ENCODE peak calls at places on chromosomes 5 and 9, in four cellular contexts. One of them, this sample, is unnamed.

GRCh38 chr9:134378901-134379338 is 52.7 kb downstream of the RXRA start:
- DNase-seq in K562: no peak
- DNase-seq in HepG2: no peak
- DNase-seq in GM12878: no peak
- DNase-seq in this sample: no peak

GRCh38 chr5:176998828-176999227 is 7.8 kb downstream of the UIMC1 start:
- DNase-seq in K562: no peak
- DNase-seq in HepG2: no peak
- DNase-seq in GM12878: no peak
- DNase-seq in this sample: no peak

GRCh38 chr5:180975338-180975737 is 13.3 kb upstream of the BTNL3 start:
- DNase-seq in K562: no peak
- DNase-seq in HepG2: no peak
- DNase-seq in GM12878: peak
- DNase-seq in this sample: no peak

GRCh38 chr9:112762726-112763518 is 12.4 kb downstream of the SNX30 start:
- DNase-seq in K562: no peak
- DNase-seq in HepG2: no peak
- DNase-seq in GM12878: no peak
- DNase-seq in this sample: no peak

GRCh38 chr5:111742595-111742994 is 14.4 kb downstream of the NREP start:
- DNase-seq in K562: no peak
- DNase-seq in HepG2: peak
- DNase-seq in GM12878: no peak
- DNase-seq in this sample: no peak

GRCh38 chr5:126591549-126591948 is 3.5 kb downstream of the ALDH7A1 start:
- DNase-seq in K562: no peak
- DNase-seq in HepG2: no peak
- DNase-seq in GM12878: no peak
- DNase-seq in this sample: no peak

GRCh38 chr9:127720865-127721227 is 5.0 kb downstream of the TTC16 start:
- DNase-seq in K562: no peak
- DNase-seq in HepG2: no peak
- DNase-seq in GM12878: no peak
- DNase-seq in this sample: no peak

GRCh38 chr5:72280655-72281069 is 39.4 kb downstream of the MRPS27 start:
- DNase-seq in K562: peak
- DNase-seq in HepG2: no peak
- DNase-seq in GM12878: no peak
- DNase-seq in this sample: no peak

GRCh38 chr9:121328876-121329681 is 41.0 kb downstream of the STOM start:
- DNase-seq in K562: no peak
- DNase-seq in HepG2: no peak
- DNase-seq in GM12878: no peak
- DNase-seq in this sample: no peak

GRCh38 chr5:36878421-36879088 is 2.0 kb downstream of the NIPBL start:
- DNase-seq in K562: peak
- DNase-seq in HepG2: peak
- DNase-seq in GM12878: no peak
- DNase-seq in this sample: no peak

GRCh38 chr5:64489857-64490256 is 16.0 kb upstream of the RGS7BP start:
- DNase-seq in K562: no peak
- DNase-seq in HepG2: no peak
- DNase-seq in GM12878: no peak
- DNase-seq in this sample: no peak

GRCh38 chr9:93064392-93065124 is 6.1 kb downstream of the SUSD3 start:
- DNase-seq in K562: peak
- DNase-seq in HepG2: no peak
- DNase-seq in GM12878: peak
- DNase-seq in this sample: no peak

GRCh38 chr5:35229076-35230042 is 928 bp downstream of the PRLR start:
- DNase-seq in K562: no peak
- DNase-seq in HepG2: peak
- DNase-seq in GM12878: no peak
- DNase-seq in this sample: peak

GRCh38 chr5:2715856-2716255 is 35.6 kb downstream of the IRX2 start:
- DNase-seq in K562: no peak
- DNase-seq in HepG2: no peak
- DNase-seq in GM12878: no peak
- DNase-seq in this sample: no peak

GRCh38 chr9:132842124-132843005 is 35.7 kb downstream of the AK8 start:
- DNase-seq in K562: no peak
- DNase-seq in HepG2: no peak
- DNase-seq in GM12878: no peak
- DNase-seq in this sample: no peak

GRCh38 chr5:172312286-172312685 is 28.7 kb upstream of the UBTD2 start:
- DNase-seq in K562: no peak
- DNase-seq in HepG2: no peak
- DNase-seq in GM12878: no peak
- DNase-seq in this sample: no peak

GRCh38 chr9:23830949-23831730 is 5.1 kb upstream of the ELAVL2 start:
- DNase-seq in K562: no peak
- DNase-seq in HepG2: no peak
- DNase-seq in GM12878: no peak
- DNase-seq in this sample: no peak

DNA sequence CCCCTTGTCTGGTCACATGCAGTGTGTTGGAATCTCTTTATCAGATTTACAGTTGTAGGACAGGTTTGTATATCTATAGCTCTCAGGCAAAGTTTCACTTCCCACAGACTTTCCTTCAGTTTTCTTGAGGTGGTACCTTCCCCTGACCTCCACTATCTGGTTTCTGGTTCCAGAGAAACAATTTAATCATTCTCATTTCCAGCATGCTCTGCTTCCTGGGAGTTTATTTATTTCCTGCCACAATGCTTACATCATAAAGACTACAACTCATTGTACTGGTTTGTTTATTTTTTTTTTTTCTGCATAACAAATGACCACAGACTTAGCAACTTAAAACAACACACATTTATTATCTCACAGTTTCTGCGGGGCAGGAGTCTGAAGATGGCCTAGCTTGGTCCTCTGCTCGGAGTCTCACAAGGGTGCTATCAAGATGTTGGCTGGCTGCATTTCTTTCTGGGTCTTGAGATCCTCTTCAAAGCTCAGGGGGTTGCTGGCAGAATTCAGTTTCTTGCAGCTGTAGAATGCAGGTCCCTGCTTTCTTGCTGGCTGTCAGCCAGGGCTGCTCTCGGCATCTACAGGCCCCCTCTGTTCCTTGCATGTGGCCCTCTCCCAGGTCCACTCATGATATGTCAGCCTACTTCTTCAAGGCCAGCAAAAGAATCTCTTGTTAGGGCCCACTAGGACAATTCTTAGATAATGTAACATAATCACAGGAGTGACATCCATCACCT is 247.7 kb downstream of the ENC1 start:
- DNase-seq in K562: peak
- DNase-seq in HepG2: no peak
- DNase-seq in GM12878: no peak
- DNase-seq in this sample: no peak
- TF ChIP-seq KDM1A in K562: no peak
- TF ChIP-seq KDM1A in HepG2: no peak
- TF ChIP-seq KDM1A in GM12878: no peak
- TF ChIP-seq KDM1A in this sample: no peak

GRCh38 chr5:76964018-76964417 is 11.2 kb downstream of the CRHBP start:
- DNase-seq in K562: no peak
- DNase-seq in HepG2: no peak
- DNase-seq in GM12878: no peak
- DNase-seq in this sample: no peak

GRCh38 chr5:76954383-76954763 is 1.5 kb downstream of the CRHBP start:
- DNase-seq in K562: no peak
- DNase-seq in HepG2: no peak
- DNase-seq in GM12878: no peak
- DNase-seq in this sample: no peak

GRCh38 chr5:76956033-76956432 is 3.2 kb downstream of the CRHBP start:
- DNase-seq in K562: no peak
- DNase-seq in HepG2: no peak
- DNase-seq in GM12878: no peak
- DNase-seq in this sample: no peak

GRCh38 chr5:76960004-76960625 is 7.3 kb downstream of the CRHBP start:
- DNase-seq in K562: no peak
- DNase-seq in HepG2: no peak
- DNase-seq in GM12878: no peak
- DNase-seq in this sample: no peak

GRCh38 chr5:76958976-76959767 is 6.3 kb downstream of the CRHBP start:
- DNase-seq in K562: peak
- DNase-seq in HepG2: no peak
- DNase-seq in GM12878: no peak
- DNase-seq in this sample: no peak
- TF ChIP-seq GABPA in K562: no peak
- TF ChIP-seq GABPA in HepG2: no peak
- TF ChIP-seq GABPA in GM12878: no peak
- TF ChIP-seq GABPA in this sample: no peak

DNA sequence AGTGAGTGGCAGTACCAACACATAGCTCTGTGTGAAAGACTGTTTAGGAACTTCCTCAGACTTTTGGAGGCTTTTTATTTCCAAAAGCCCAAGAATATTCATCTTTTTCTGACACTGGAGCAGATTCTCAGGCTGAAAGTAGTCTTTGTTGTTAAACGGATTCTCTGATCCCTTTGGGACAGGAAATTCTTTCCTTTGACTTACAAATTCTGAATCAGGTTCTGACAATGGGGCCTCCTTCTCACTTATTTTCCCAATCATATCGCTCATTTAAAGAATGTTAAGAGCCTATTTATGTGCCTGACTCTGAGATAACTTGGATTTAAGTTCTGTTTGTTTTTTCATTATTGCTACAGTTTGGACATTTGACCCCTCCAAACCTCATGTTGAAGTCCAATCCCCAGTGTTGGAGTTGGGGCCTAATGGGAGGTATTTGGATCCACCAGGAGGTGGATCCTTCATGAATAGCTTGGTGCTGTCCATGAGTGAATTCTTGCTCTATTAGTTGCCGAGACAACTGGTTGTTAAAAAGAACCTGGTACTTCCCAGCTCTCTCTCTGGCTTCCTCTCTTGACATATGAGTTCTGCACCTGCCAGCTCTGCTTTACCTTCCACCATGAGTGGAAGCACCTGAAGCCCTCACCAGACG is 4.1 kb upstream of the ADGRV1 start:
- DNase-seq in K562: no peak
- DNase-seq in HepG2: peak
- DNase-seq in GM12878: no peak
- DNase-seq in this sample: no peak
- TF ChIP-seq KDM1A in K562: no peak
- TF ChIP-seq KDM1A in HepG2: no peak
- TF ChIP-seq KDM1A in GM12878: no peak
- TF ChIP-seq KDM1A in this sample: no peak

DNA sequence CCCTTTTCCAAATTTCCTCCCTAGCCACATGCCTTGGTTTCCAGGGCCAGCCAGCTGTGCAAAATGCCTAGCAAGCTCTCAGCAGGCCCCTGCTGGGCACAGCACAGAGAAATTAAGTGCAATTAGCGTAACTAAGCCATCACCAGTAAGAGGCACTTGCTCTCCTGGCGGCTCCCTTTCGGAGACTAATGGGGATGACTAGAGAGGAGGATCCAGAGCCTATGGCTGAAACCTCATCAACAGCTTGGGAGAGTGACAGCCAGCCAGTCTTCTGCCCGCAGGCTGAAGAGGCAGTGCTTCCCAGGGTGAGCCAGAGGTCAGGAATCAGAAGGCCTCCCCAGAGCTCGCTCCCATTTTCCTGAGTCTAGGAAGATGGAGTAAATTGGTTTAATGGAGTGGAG is 108.4 kb downstream of the KCNIP1 start:
- DNase-seq in K562: no peak
- DNase-seq in HepG2: no peak
- DNase-seq in GM12878: no peak
- DNase-seq in this sample: peak
- TF ChIP-seq GABPA in K562: no peak
- TF ChIP-seq GABPA in HepG2: no peak
- TF ChIP-seq GABPA in GM12878: no peak
- TF ChIP-seq GABPA in this sample: no peak

GRCh38 chr5:113569396-113569795 is 55.9 kb downstream of the YTHDC2 start:
- DNase-seq in K562: no peak
- DNase-seq in HepG2: no peak
- DNase-seq in GM12878: no peak
- DNase-seq in this sample: no peak

GRCh38 chr5:113572716-113573115 is 59.2 kb downstream of the YTHDC2 start:
- DNase-seq in K562: no peak
- DNase-seq in HepG2: no peak
- DNase-seq in GM12878: no peak
- DNase-seq in this sample: no peak

GRCh38 chr5:113575074-113575473 is 61.6 kb downstream of the YTHDC2 start:
- DNase-seq in K562: no peak
- DNase-seq in HepG2: no peak
- DNase-seq in GM12878: no peak
- DNase-seq in this sample: no peak

GRCh38 chr5:113578091-113578490 is 64.6 kb downstream of the YTHDC2 start:
- DNase-seq in K562: no peak
- DNase-seq in HepG2: no peak
- DNase-seq in GM12878: no peak
- DNase-seq in this sample: no peak

GRCh38 chr5:113574417-113574816 is 60.9 kb downstream of the YTHDC2 start:
- DNase-seq in K562: peak
- DNase-seq in HepG2: no peak
- DNase-seq in GM12878: no peak
- DNase-seq in this sample: no peak
- TF ChIP-seq KDM1A in K562: no peak
- TF ChIP-seq KDM1A in HepG2: no peak
- TF ChIP-seq KDM1A in GM12878: no peak
- TF ChIP-seq KDM1A in this sample: no peak

DNA sequence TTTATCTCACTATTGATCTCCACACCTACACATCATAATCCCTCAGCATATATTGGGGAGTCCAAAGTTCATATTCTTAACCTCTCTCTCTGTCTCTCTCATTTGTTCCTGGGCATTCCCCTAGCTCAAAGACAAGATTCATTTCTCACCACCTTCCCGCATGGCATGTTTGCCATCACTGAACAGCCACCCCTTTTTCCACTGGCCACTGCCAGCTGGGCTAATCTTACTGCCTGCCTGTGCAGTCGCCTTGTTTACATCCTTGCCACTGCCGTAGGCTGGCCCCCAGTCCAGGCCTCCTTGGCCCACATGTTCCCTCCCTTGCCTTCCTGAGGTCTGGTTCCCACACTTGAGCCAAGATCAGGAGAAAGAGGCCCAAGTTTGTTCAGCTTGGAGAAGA is 80.3 kb downstream of the PLAC8L1 start:
- DNase-seq in K562: no peak
- DNase-seq in HepG2: peak
- DNase-seq in GM12878: no peak
- DNase-seq in this sample: no peak
- TF ChIP-seq GABPA in K562: no peak
- TF ChIP-seq GABPA in HepG2: no peak
- TF ChIP-seq GABPA in GM12878: no peak
- TF ChIP-seq GABPA in this sample: no peak

This sample was measured in H1.